ENCODE peak calls at places on chromosomes 5 and 9, in eight cellular contexts. I, D, Z, J, K, O, C and N are unnamed samples.

GRCh38 chr9:113533335-113534225 is 70.1 kb downstream of the RGS3 start:
- DNase-seq in Z (no peak), I (no peak), C (no peak), O (no peak), D (no peak), K (no peak), J (no peak), N (no peak)

GRCh38 chr5:155082401-155082800 is 68.8 kb downstream of the KIF4B start:
- DNase-seq in K (peak; percentile 39), O (no peak), J (no peak), C (no peak), Z (peak; percentile 89), I (no peak), D (no peak), N (peak; percentile 50)

GRCh38 chr5:130237721-130238120 is 333.5 kb downstream of the CHSY3 start:
- DNase-seq in D (no peak), C (no peak), O (no peak), I (no peak), K (no peak), Z (no peak), J (no peak), N (no peak)

GRCh38 chr9:27176971-27177370 is 67.9 kb downstream of the TEK start:
- DNase-seq in Z (no peak), C (no peak), O (no peak), D (no peak), K (no peak), J (no peak), I (no peak), N (no peak)

GRCh38 chr9:107172160-107172978 is 110.7 kb upstream of the RAD23B start:
- DNase-seq in C (peak; percentile 73), I (no peak), D (peak; percentile 34), Z (peak; percentile 80), J (peak; percentile 72), K (peak; percentile 92), O (peak; percentile 88), N (peak; percentile 83)

GRCh38 chr5:172957458-172957857 is 1.8 kb upstream of the RPL26L1 start:
- DNase-seq in C (no peak), K (no peak), J (no peak), Z (peak; percentile 20), I (no peak), D (no peak), O (no peak), N (no peak)

GRCh38 chr5:97107266-97107665 is 35.1 kb downstream of the LIX1 start:
- DNase-seq in C (no peak), I (no peak), Z (no peak), K (no peak), D (no peak), O (no peak), J (no peak), N (no peak)

GRCh38 chr9:104088416-104088815 is 5.7 kb upstream of the SMC2 start:
- DNase-seq in K (peak; percentile 23), O (no peak), C (no peak), D (no peak), J (no peak), Z (peak; percentile 54), I (no peak), N (no peak)

GRCh38 chr9:5375091-5375490 is 35.4 kb upstream of the RLN1 start:
- DNase-seq in J (no peak), K (no peak), C (no peak), D (no peak), Z (no peak), I (no peak), O (no peak), N (no peak)

GRCh38 chr5:126525630-126526245 is 69.3 kb downstream of the ALDH7A1 start:
- DNase-seq in I (peak; percentile 77), D (no peak), Z (peak; percentile 31), K (peak; percentile 53), J (peak; percentile 71), C (no peak), O (peak; percentile 77), N (peak; percentile 45)

GRCh38 chr5:40391642-40392041 is 288.1 kb upstream of the PTGER4 start:
- DNase-seq in J (no peak), K (no peak), Z (no peak), D (no peak), I (no peak), O (no peak), C (no peak), N (no peak)

GRCh38 chr5:213803-214395 is 4.1 kb downstream of the CCDC127 start:
- DNase-seq in K (no peak), C (no peak), D (no peak), I (no peak), J (no peak), Z (no peak), O (no peak), N (no peak)

GRCh38 chr9:111900934-111901612 is 4.5 kb downstream of the UGCG start:
- DNase-seq in Z (no peak), O (no peak), D (no peak), J (no peak), C (no peak), I (no peak), K (no peak), N (no peak)

GRCh38 chr9:116152941-116153764 is 438 bp upstream of the PAPPA start:
- DNase-seq in O (no peak), Z (no peak), K (peak; percentile 86), J (no peak), I (no peak), D (no peak), C (no peak), N (peak; percentile 57)

GRCh38 chr9:124511426-124511840 is 4.2 kb upstream of the NR5A1 start:
- DNase-seq in K (no peak), J (no peak), D (no peak), Z (peak; percentile 22), C (no peak), I (no peak), O (no peak), N (no peak)

GRCh38 chr5:94707359-94707758 is 88.9 kb downstream of the SLF1 start:
- DNase-seq in O (no peak), K (peak; percentile 61), D (no peak), C (no peak), I (no peak), Z (no peak), J (no peak), N (peak; percentile 76)

GRCh38 chr5:39494099-39494498 is 69.3 kb upstream of the DAB2 start:
- DNase-seq in C (no peak), O (no peak), Z (no peak), I (no peak), K (peak; percentile 88), J (no peak), D (no peak), N (peak; percentile 67)

GRCh38 chr9:128429505-128430086 is 8.9 kb downstream of the CERCAM start:
- DNase-seq in C (no peak), O (no peak), D (no peak), I (no peak), Z (no peak), J (no peak), K (no peak), N (no peak)

GRCh38 chr9:113011911-113012381 is at the start of gene ZNF883:
- DNase-seq in D (no peak), C (peak; percentile 44), J (peak; percentile 61), K (peak; percentile 76), Z (peak; percentile 89), I (peak; percentile 48), O (no peak), N (peak; percentile 71)

GRCh38 chr9:117400131-117400530 is 14.7 kb downstream of the ASTN2 start:
- DNase-seq in C (no peak), I (no peak), D (no peak), Z (no peak), J (no peak), K (no peak), O (no peak), N (no peak)